ENCODE peak calls at places on chromosomes 7 and 10, in five cellular contexts. J is neuronal stem cell, F is IMR-90, T is H1, E is mesenchymal stem cell. O is an unnamed sample.

GRCh38 chr7:66379761-66380160 is 174.6 kb downstream of the TPST1 start:
- DNase-seq in J (no peak), F (peak), T (no peak), E (peak), O (no peak)

GRCh38 chr7:99102361-99102760 is 41.5 kb downstream of the SMURF1 start:
- DNase-seq in J (no peak), F (no peak), T (no peak), E (no peak), O (no peak)

GRCh38 chr7:92460510-92460909 is 13.2 kb downstream of the GATAD1 start:
- DNase-seq in J (no peak), F (no peak), T (no peak), E (no peak), O (no peak)

GRCh38 chr10:1133495-1134045 is 77.4 kb downstream of the WDR37 start:
- DNase-seq in J (no peak), F (no peak), T (no peak), E (no peak), O (no peak)

GRCh38 chr10:102150970-102151773 is 1.0 kb upstream of the NOLC1 start:
- DNase-seq in J (no peak), F (peak), T (no peak), E (peak), O (no peak)

GRCh38 chr10:14604181-14605142 is 170.2 kb downstream of the FAM107B start:
- DNase-seq in J (peak), F (peak), T (no peak), E (peak), O (peak)

GRCh38 chr7:29319719-29320521 is 125.3 kb downstream of the CHN2 start:
- DNase-seq in J (no peak), F (no peak), T (no peak), E (no peak), O (no peak)

GRCh38 chr10:110137142-110137545 is 70.3 kb upstream of the MXI1 start:
- DNase-seq in J (peak), F (peak), T (no peak), E (peak), O (no peak)

GRCh38 chr10:98910048-98910447 is 325.6 kb downstream of the HPSE2 start:
- DNase-seq in J (no peak), F (peak), T (no peak), E (peak), O (no peak)

GRCh38 chr7:135979674-135980660 is 2.8 kb upstream of the MTPN start:
- DNase-seq in J (no peak), F (peak), T (no peak), E (peak), O (no peak)

GRCh38 chr10:86411281-86411841 is 44.8 kb upstream of the GRID1 start:
- DNase-seq in J (no peak), F (peak), T (no peak), E (peak), O (no peak)

GRCh38 chr7:147658392-147658791 is 932.2 kb upstream of the C7orf33 start:
- DNase-seq in J (no peak), F (no peak), T (no peak), E (no peak), O (no peak)

GRCh38 chr7:158912406-158912805 is 56.0 kb downstream of the DYNC2I1 start:
- DNase-seq in J (no peak), F (peak), T (no peak), E (no peak), O (no peak)

GRCh38 chr7:121873795-121874194 is 834 bp downstream of the PTPRZ1 start:
- DNase-seq in J (no peak), F (no peak), T (no peak), E (no peak), O (no peak)
- H2AFZ ChIP-seq in J (peak), F (peak), T (no peak), E (peak), O (no peak)

GRCh38 chr7:7210475-7211237 is 28.3 kb downstream of the C1GALT1 start:
- DNase-seq in J (no peak), F (no peak), T (peak), E (no peak), O (peak)
- H2BK15ac ChIP-seq in J (no peak), F (no peak), T (no peak), E (no peak), O (no peak)

GRCh38 chr7:124034754-124035100 is 1.9 kb upstream of the TMEM229A start:
- DNase-seq in J (no peak), F (no peak), T (no peak), E (no peak), O (no peak)
- H3K4ac ChIP-seq in J (no peak), F (no peak), T (no peak), E (no peak), O (no peak)

DNA sequence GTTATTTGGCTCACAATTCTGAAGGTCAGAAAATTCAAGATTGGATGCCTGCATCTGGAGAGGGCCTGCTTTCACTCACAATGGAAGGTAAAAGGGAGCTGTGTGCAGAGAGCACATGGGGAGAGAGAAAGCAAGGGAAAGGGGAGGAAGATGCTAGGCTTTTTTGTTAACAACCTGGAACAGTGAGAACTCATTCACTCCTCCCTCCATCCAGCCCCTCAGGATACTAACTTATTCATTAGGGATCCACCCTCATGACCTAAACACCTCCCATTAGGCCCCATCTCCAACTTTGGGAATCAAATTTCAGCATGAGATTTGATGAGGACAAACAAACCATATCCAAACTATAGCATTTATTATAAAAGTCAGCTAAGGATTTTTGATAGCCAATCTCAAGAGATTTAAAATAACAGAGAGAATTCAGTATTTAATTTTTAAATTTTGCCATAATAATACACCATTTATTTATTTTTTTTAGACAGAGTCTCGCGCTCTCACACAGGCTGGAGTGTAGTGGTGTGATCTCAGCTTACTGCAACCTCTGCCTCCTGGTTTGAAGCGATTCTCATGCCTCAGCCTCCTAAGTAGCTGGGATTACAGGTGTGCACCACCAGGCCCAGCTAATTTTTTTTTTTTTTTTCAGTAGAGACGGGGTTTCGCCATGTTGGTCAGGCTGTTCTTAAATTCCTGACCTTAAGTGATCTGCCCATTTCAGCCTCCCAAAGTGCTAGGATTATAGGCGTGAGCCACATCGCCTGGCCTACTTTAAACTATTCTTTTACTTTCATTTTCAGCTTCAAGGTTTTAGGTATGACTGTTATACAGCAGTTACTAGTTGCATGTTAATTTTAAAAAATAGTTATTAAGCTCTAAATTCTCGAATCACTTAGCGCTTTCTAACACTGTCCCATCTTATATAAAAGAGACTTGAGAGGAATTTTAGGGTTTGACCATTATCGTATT is 20.3 kb upstream of the ETV1 start:
- DNase-seq in J (no peak), F (no peak), T (no peak), E (no peak), O (no peak)
- H2AFZ ChIP-seq in J (peak), F (no peak), T (no peak), E (no peak), O (peak)

DNA sequence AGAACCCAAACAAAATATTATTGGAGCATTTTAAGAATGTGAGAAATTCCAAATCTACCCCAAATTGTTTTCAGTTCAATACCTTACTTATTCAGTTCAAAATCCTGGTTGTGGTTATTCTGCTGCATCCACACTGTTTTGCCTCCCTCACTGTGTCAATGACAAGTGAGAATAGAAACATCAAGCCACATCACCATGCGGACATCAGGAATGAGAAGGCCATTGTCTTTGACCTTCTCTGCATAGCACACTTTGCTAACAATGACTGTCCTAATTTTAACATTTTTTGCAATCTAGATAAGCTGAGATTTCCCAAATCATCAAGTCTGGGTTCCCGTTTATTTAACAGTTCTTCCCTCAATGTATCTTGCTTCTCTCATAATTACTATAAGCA is 93.7 kb downstream of the ELAPOR2 start:
- DNase-seq in J (no peak), F (no peak), T (no peak), E (no peak), O (no peak)
- H2BK15ac ChIP-seq in J (no peak), F (no peak), T (no peak), E (no peak), O (no peak)

DNA sequence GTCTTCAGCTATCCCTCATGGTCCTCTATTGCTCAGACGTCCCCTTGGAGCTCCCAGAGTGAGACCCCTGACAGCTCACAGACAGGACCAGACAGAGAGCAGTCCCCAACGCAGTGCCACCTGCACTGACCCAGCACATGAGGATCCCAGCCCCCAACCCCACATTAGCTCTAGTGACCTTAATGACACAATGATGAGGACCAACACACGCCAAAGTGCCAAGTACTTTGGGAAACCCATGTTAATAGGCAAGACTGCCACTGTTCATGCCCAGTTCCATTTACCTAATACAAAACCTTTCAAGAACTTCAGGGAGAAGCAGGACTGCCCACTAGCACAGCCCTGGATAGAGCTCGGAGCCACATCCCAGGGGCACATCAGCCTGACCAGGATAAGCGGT is 5.7 kb upstream of the GRB10 start:
- DNase-seq in J (no peak), F (no peak), T (no peak), E (no peak), O (no peak)
- H3K4ac ChIP-seq in J (no peak), F (no peak), T (no peak), E (no peak), O (no peak)

DNA sequence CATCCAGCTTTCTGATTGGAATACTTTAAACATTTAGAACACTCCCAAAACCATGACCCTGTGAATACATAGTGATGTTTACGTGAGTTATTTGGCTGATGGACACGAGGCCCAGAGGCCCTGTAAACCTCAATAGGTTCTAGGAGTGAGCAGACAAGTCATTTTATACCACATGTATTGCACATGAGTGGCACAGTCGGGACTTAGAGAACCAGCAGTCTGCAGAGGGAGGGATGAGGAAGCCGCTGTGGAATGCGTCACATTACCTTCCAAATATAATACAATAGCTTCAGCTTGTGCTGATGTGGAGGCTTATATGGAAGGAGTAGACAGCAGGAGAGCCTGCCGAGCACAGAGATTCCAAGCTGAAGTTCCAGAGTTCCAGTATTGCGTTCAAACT is 292.8 kb upstream of the SEMA3C start:
- DNase-seq in J (no peak), F (peak), T (no peak), E (peak), O (no peak)
- H2AFZ ChIP-seq in J (peak), F (peak), T (peak), E (peak), O (no peak)

GRCh38 chr10:35912615-35913170 is 270.6 kb upstream of the FZD8 start:
- DNase-seq in J (no peak), F (peak), T (no peak), E (peak), O (no peak)

GRCh38 chr10:35910234-35910633 is 268.1 kb upstream of the FZD8 start:
- DNase-seq in J (no peak), F (peak), T (no peak), E (peak), O (no peak)

GRCh38 chr10:35911954-35912353 is 269.9 kb upstream of the FZD8 start:
- DNase-seq in J (no peak), F (no peak), T (no peak), E (no peak), O (no peak)

GRCh38 chr10:35909291-35909690 is 267.2 kb upstream of the FZD8 start:
- DNase-seq in J (no peak), F (no peak), T (peak), E (no peak), O (no peak)

GRCh38 chr10:35911233-35911632 is 269.1 kb upstream of the FZD8 start:
- DNase-seq in J (no peak), F (no peak), T (no peak), E (no peak), O (no peak)
- H2BK15ac ChIP-seq in J (no peak), F (peak), T (no peak), E (no peak), O (no peak)

DNA sequence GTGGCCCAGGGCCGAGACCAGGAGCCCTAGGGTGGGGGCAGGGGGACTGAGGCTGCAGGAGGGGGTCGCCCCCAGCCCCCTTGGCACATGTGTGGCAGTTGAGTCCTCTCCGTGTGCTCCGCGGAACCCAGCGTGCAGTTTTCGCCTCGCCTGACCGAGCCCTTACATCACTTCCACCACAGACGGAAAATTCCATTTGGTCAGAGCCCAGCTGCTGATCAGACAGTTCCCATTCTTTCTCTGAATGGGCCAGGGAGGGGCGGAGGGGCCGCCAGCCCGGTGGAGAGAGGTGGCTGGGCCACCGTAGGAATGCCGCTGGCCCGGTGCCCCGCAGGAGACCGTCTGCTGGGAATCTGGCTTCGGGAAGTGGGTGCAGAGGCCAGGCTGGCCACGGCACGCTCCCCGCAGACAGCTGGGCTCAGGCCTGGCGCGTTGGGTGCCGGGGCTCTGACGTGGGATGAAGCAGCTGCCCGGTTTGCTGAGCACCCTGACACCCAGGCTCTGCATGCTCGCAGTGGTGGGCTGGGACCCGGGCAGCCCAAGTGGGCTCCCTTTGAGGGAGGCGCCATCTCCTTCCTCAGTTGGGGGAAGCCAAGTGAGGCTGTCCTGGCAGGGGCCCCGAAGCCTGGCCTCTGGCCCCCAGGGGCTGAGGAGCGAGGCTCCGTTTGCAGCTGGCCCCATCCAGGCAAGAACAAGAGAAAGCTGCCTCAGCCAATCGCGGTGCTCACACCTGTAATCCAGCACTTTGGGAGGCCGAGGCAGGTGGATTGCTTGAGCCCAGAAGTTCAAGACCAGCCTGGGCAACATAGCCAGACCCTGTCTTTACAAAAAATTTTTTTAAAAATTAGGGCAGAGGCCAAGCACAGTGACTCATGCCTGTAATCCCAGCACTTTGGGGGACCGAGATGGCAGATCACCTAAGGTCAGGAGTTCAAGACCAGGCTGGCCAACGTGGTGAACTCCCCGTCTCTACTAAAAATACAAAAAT is 9.9 kb downstream of the TTYH3 start:
- DNase-seq in J (peak), F (peak), T (no peak), E (peak), O (peak)
- H3K4ac ChIP-seq in J (peak), F (peak), T (peak), E (peak), O (no peak)